ENCODE peak calls at places on chromosomes 13 and 19, in four cellular contexts. One of them, this sample, is unnamed.

GRCh38 chr19:1079566-1080111 is 12.7 kb downstream of the ARHGAP45 start:
- DNase-seq in AG04449: no peak
- DNase-seq in cardiac muscle cell: no peak
- DNase-seq in astrocyte of the spinal cord: no peak
- DNase-seq in this sample: peak; percentile 39

GRCh38 chr13:101301053-101301452 is 115.3 kb downstream of the NALCN start:
- DNase-seq in astrocyte of the spinal cord: no peak
- DNase-seq in cardiac muscle cell: no peak
- DNase-seq in AG04449: no peak
- DNase-seq in this sample: no peak

GRCh38 chr19:1216756-1217155 is 11.2 kb downstream of the STK11 start:
- DNase-seq in cardiac muscle cell: no peak
- DNase-seq in AG04449: no peak
- DNase-seq in astrocyte of the spinal cord: no peak
- DNase-seq in this sample: no peak

GRCh38 chr19:47257411-47258169 is 1.3 kb downstream of the CCDC9 start:
- DNase-seq in cardiac muscle cell: no peak
- DNase-seq in astrocyte of the spinal cord: no peak
- DNase-seq in AG04449: no peak
- DNase-seq in this sample: no peak

GRCh38 chr13:77544365-77544764 is 8.9 kb downstream of the SCEL start:
- DNase-seq in astrocyte of the spinal cord: peak; percentile 74
- DNase-seq in cardiac muscle cell: peak; percentile 85
- DNase-seq in AG04449: no peak
- DNase-seq in this sample: peak; percentile 19

GRCh38 chr13:113771709-113772331 is 12.8 kb downstream of the TMEM255B start:
- DNase-seq in AG04449: no peak
- DNase-seq in astrocyte of the spinal cord: no peak
- DNase-seq in cardiac muscle cell: peak; percentile 47
- DNase-seq in this sample: no peak

GRCh38 chr19:55188620-55189019 is 8.5 kb upstream of the SYT5 start:
- DNase-seq in astrocyte of the spinal cord: no peak
- DNase-seq in cardiac muscle cell: peak; percentile 48
- DNase-seq in AG04449: no peak
- DNase-seq in this sample: no peak

GRCh38 chr19:40803857-40804782 is 5.1 kb downstream of the EGLN2 start:
- DNase-seq in AG04449: no peak
- DNase-seq in cardiac muscle cell: no peak
- DNase-seq in astrocyte of the spinal cord: no peak
- DNase-seq in this sample: peak; percentile 86

GRCh38 chr19:39398297-39398864 is 7.2 kb downstream of the MED29 start:
- DNase-seq in AG04449: no peak
- DNase-seq in cardiac muscle cell: peak; percentile 75
- DNase-seq in astrocyte of the spinal cord: peak; percentile 80
- DNase-seq in this sample: peak; percentile 89

GRCh38 chr13:59780058-59780457 is 383.7 kb downstream of the DIAPH3 start:
- DNase-seq in AG04449: no peak
- DNase-seq in cardiac muscle cell: no peak
- DNase-seq in astrocyte of the spinal cord: no peak
- DNase-seq in this sample: no peak
- TF ChIP-seq CTCF in AG04449: no peak
- TF ChIP-seq CTCF in cardiac muscle cell: no peak
- TF ChIP-seq CTCF in astrocyte of the spinal cord: no peak
- TF ChIP-seq CTCF in this sample: no peak

DNA sequence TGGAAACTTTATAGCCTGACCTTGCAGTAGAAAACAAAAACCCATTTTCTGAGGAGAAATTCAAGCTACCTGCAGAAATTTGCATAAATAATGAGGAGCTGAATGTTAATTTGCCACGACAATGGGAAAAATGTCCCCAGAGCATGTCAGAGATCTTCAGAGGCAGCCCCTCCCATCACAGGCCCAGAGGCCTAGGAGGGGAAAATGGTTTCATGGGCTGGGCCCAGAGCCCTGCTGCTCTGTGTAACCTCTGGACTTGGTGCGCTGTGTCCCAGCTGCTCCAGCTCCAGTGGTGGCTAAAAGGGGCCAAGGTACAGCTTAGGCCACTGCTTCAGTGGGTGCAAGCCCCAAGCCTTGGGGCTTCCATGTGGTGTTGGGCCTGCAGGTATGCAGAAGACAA is 257.9 kb downstream of the NHLRC3 start:
- DNase-seq in AG04449: no peak
- DNase-seq in astrocyte of the spinal cord: no peak
- DNase-seq in cardiac muscle cell: no peak
- DNase-seq in this sample: no peak
- TF ChIP-seq CTCF in AG04449: no peak
- TF ChIP-seq CTCF in astrocyte of the spinal cord: no peak
- TF ChIP-seq CTCF in cardiac muscle cell: no peak
- TF ChIP-seq CTCF in this sample: no peak

GRCh38 chr13:76049397-76049746 is 413.2 kb downstream of the LMO7 start:
- DNase-seq in AG04449: no peak
- DNase-seq in cardiac muscle cell: no peak
- DNase-seq in astrocyte of the spinal cord: no peak
- DNase-seq in this sample: no peak

GRCh38 chr13:76053181-76053580 is 417.1 kb downstream of the LMO7 start:
- DNase-seq in AG04449: no peak
- DNase-seq in cardiac muscle cell: no peak
- DNase-seq in astrocyte of the spinal cord: no peak
- DNase-seq in this sample: no peak

GRCh38 chr13:76048675-76049396 is 412.7 kb downstream of the LMO7 start:
- DNase-seq in astrocyte of the spinal cord: no peak
- DNase-seq in AG04449: no peak
- DNase-seq in cardiac muscle cell: peak; percentile 2
- DNase-seq in this sample: no peak

GRCh38 chr13:76043882-76044281 is 407.8 kb downstream of the LMO7 start:
- DNase-seq in cardiac muscle cell: no peak
- DNase-seq in AG04449: no peak
- DNase-seq in astrocyte of the spinal cord: no peak
- DNase-seq in this sample: no peak

GRCh38 chr13:76048126-76048525 is 412.0 kb downstream of the LMO7 start:
- DNase-seq in cardiac muscle cell: no peak
- DNase-seq in astrocyte of the spinal cord: no peak
- DNase-seq in AG04449: no peak
- DNase-seq in this sample: no peak
- TF ChIP-seq CTCF in cardiac muscle cell: no peak
- TF ChIP-seq CTCF in astrocyte of the spinal cord: no peak
- TF ChIP-seq CTCF in AG04449: no peak
- TF ChIP-seq CTCF in this sample: no peak

GRCh38 chr19:31055454-31055853 is 293.8 kb downstream of the TSHZ3 start:
- DNase-seq in AG04449: no peak
- DNase-seq in astrocyte of the spinal cord: no peak
- DNase-seq in cardiac muscle cell: no peak
- DNase-seq in this sample: no peak

GRCh38 chr19:31049431-31049830 is 299.8 kb downstream of the TSHZ3 start:
- DNase-seq in cardiac muscle cell: no peak
- DNase-seq in astrocyte of the spinal cord: no peak
- DNase-seq in AG04449: no peak
- DNase-seq in this sample: peak; percentile 62

GRCh38 chr19:31058676-31059075 is 290.6 kb downstream of the TSHZ3 start:
- DNase-seq in cardiac muscle cell: no peak
- DNase-seq in AG04449: no peak
- DNase-seq in astrocyte of the spinal cord: no peak
- DNase-seq in this sample: no peak

GRCh38 chr19:31054430-31054829 is 294.8 kb downstream of the TSHZ3 start:
- DNase-seq in astrocyte of the spinal cord: peak; percentile 74
- DNase-seq in cardiac muscle cell: peak; percentile 78
- DNase-seq in AG04449: peak; percentile 5
- DNase-seq in this sample: peak; percentile 35
- TF ChIP-seq CTCF in astrocyte of the spinal cord: peak; percentile 86
- TF ChIP-seq CTCF in cardiac muscle cell: peak; percentile 76
- TF ChIP-seq CTCF in AG04449: peak; percentile 85
- TF ChIP-seq CTCF in this sample: peak; percentile 38

GRCh38 chr19:34336781-34337271 is 28.2 kb upstream of the GPI start:
- DNase-seq in cardiac muscle cell: peak; percentile 58
- DNase-seq in AG04449: no peak
- DNase-seq in astrocyte of the spinal cord: peak; percentile 40
- DNase-seq in this sample: no peak
- TF ChIP-seq CTCF in cardiac muscle cell: peak; percentile 61
- TF ChIP-seq CTCF in AG04449: peak; percentile 36
- TF ChIP-seq CTCF in astrocyte of the spinal cord: peak; percentile 49
- TF ChIP-seq CTCF in this sample: peak; percentile 60

This sample was measured in colonic mucosa.